ENCODE peak calls at places on chromosomes 12 and 14, in four cellular contexts. M, G, J and W are unnamed samples.
A peak's percentile ranks its signal among the peaks of the same experiment; 100 is the strongest.

GRCh38 chr12:97912943-97913342 is 450.3 kb downstream of the RMST start:
- DNase-seq in M (no peak), G (no peak), J (no peak), W (peak; percentile 72)

GRCh38 chr14:63717704-63718103 is 10.2 kb downstream of the SGPP1 start:
- DNase-seq in M (peak; percentile 24), G (peak; percentile 12), J (no peak), W (no peak)

GRCh38 chr12:94386422-94386821 is 73.2 kb downstream of the CEP83 start:
- DNase-seq in M (peak; percentile 10), G (no peak), J (no peak), W (peak; percentile 77)

GRCh38 chr12:121641343-121641630 is 15.0 kb downstream of the ORAI1 start:
- DNase-seq in M (no peak), G (no peak), J (no peak), W (no peak)

GRCh38 chr14:105860615-105861580 is 334.5 kb downstream of the TMEM121 start:
- DNase-seq in M (no peak), G (no peak), J (no peak), W (no peak)

GRCh38 chr12:53791735-53792326 is 40.1 kb upstream of the CISTR start:
- DNase-seq in M (no peak), G (peak; percentile 38), J (no peak), W (no peak)

GRCh38 chr12:56333679-56334489 is at the start of gene PAN2:
- DNase-seq in M (peak; percentile 95), G (peak; percentile 95), J (peak; percentile 86), W (peak; percentile 98)

GRCh38 chr12:116222358-116222757 is 55.1 kb downstream of the MED13L start:
- DNase-seq in M (no peak), G (no peak), J (no peak), W (peak; percentile 93)

GRCh38 chr12:88691811-88692210 is 111.5 kb upstream of the KITLG start:
- DNase-seq in M (no peak), G (no peak), J (no peak), W (no peak)

GRCh38 chr14:104425763-104426691 is 153.5 kb upstream of the C14orf180 start:
- DNase-seq in M (no peak), G (no peak), J (no peak), W (no peak)

GRCh38 chr12:83823386-83824045 is 1089.1 kb downstream of the SLC6A15 start:
- DNase-seq in M (peak; percentile 61), G (peak; percentile 90), J (no peak), W (peak; percentile 64)

GRCh38 chr14:61525293-61526011 is 169.9 kb upstream of the HIF1A start:
- DNase-seq in M (no peak), G (no peak), J (peak; percentile 13), W (peak; percentile 71)

GRCh38 chr12:109818900-109819500 is 14.2 kb downstream of the TRPV4 start:
- DNase-seq in M (no peak), G (no peak), J (no peak), W (no peak)

GRCh38 chr12:105278043-105278697 is 42.2 kb upstream of the APPL2 start:
- DNase-seq in M (no peak), G (no peak), J (no peak), W (peak; percentile 79)

GRCh38 chr14:28305938-28306337 is 460.6 kb upstream of the FOXG1 start:
- DNase-seq in M (no peak), G (no peak), J (no peak), W (no peak)
- H3K27ac ChIP-seq in M (no peak overlapping the region), G (no peak overlapping the region), J (no peak overlapping the region), W (no peak overlapping the region)

DNA sequence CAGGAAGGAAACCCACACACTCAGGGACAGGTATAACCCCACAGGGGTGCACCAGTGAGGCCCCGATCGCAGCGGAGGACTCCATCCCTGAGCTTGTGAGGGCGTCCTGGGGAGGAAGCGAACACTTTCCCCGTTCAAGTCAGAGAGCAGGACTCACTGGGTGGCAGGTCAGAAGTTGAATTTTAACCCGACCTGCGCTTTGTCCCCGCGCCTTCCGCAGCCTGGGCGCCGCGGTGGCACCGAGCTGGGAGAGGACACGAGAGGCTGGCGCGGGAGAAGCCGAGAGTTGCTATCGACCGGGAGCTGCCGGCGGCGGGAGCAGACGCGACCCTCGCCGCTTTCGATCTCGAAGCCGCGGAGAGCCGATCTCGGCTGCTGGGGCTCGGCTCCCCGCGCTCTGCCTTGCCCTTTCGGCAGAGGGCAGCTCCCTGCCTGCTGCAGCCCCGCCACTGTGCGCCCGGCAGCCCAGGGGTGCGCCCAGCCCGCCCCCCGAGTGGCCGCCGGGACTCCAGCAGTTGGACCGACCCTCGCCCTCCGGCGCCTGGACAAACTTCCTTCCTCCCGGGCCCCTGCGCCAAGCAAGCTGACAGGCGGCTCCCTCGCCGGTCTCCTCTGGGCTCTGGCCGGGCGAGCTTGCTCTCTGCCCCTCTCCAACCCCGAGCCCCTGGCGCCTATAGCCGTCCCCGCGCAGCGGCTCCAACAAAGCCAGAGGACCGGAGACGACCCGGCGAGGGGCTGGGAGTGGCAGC is 918 bp downstream of the LIN7A start:
- DNase-seq in M (peak; percentile 75), G (peak; percentile 80), J (no peak), W (peak; percentile 22)
- TF ChIP-seq CTCF in M (no peak), G (peak; percentile 11), J (no peak), W (no peak)

DNA sequence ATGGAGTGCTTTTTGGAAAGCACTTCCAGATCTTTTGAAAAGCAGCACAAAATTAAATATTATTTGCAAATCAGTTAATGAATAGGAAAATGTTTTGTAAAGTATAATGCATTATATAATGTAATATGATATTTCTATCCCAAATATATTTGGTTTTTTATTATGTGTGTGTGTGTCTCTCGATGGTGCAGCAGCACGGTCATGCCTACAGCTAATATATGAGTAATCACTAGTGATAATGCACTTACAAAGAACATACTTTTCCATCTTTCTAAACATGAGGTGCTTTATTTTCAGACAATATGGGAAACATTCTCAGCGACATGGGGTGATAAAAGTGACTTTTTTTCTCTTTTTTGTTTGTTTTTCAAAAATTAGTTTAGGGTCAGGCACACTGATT is 1.3 kb upstream of the EEA1 start:
- DNase-seq in M (no peak), G (no peak), J (no peak), W (no peak)
- H3K27ac ChIP-seq in M (no peak overlapping the region), G (no peak overlapping the region), J (peak overlapping the region; percentile 99), W (peak overlapping the region; percentile 99)

GRCh38 chr14:74508292-74508731 is 14.7 kb downstream of the ISCA2 start:
- DNase-seq in M (peak; percentile 55), G (peak; percentile 77), J (no peak), W (no peak)
- TF ChIP-seq CTCF in M (peak; percentile 47), G (peak; percentile 69), J (no peak), W (no peak)

GRCh38 chr14:100761481-100761880 is 34.8 kb downstream of the DLK1 start:
- DNase-seq in M (no peak), G (no peak), J (no peak), W (no peak)
- H3K27ac ChIP-seq in M (no peak overlapping the region), G (no peak overlapping the region), J (no peak overlapping the region), W (no peak overlapping the region)

GRCh38 chr14:68279437-68279720 is 459.8 kb downstream of the RAD51B start:
- DNase-seq in M (no peak), G (no peak), J (no peak), W (no peak)

GRCh38 chr14:68278568-68279436 is 459.2 kb downstream of the RAD51B start:
- DNase-seq in M (no peak), G (no peak), J (no peak), W (no peak)

GRCh38 chr14:68271996-68272395 is 452.4 kb downstream of the RAD51B start:
- DNase-seq in M (no peak), G (no peak), J (no peak), W (no peak)

GRCh38 chr14:68270342-68270741 is 450.8 kb downstream of the RAD51B start:
- DNase-seq in M (no peak), G (no peak), J (no peak), W (no peak)

GRCh38 chr14:68274722-68275121 is 455.1 kb downstream of the RAD51B start:
- DNase-seq in M (no peak), G (no peak), J (no peak), W (no peak)
- TF ChIP-seq CTCF in M (no peak), G (no peak), J (no peak), W (no peak)

GRCh38 chr14:99574099-99574880 is 29.7 kb downstream of the CCDC85C start:
- DNase-seq in M (peak; percentile 91), G (peak; percentile 74), J (no peak), W (peak; percentile 92)
- H3K27ac ChIP-seq in M (peak overlapping the region; percentile 98), G (peak overlapping the region; percentile 59), J (peak overlapping the region; percentile 97), W (peak overlapping the region; percentile 68)

DNA sequence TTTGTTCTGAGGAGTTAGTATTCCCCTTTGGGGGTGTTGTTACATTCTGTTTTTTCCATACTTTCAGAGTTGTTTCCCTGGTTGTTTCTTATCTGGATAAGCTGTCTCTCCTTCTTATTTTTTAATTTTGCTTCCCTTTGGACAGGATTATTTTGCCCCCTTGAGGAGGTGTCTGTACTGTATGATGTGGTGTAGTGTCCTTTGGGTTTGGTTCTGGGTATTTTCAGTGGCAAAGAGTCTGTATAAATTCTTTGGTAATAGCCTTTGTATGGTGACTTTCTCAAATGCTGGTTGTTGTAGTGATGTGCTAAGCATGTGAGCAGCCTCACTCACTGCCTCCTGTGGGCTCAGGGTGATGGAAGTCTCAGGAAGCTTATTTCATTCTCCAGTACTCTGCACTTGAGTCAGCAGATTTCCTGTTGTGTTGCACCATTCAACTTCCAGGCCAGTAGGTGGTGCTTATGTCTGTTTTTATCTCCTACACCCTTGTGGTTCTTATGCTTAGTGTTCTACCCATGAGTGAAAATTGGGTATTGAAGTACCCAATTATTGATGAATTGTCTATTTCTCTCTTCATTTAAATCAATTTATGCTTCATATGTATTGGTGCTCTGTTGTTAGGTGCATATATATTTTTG is 103.3 kb upstream of the PMCH start:
- DNase-seq in M (peak; percentile 1), G (peak; percentile 55), J (no peak), W (no peak)
- TF ChIP-seq CTCF in M (peak; percentile 56), G (peak; percentile 57), J (peak; percentile 21), W (peak; percentile 20)

DNA sequence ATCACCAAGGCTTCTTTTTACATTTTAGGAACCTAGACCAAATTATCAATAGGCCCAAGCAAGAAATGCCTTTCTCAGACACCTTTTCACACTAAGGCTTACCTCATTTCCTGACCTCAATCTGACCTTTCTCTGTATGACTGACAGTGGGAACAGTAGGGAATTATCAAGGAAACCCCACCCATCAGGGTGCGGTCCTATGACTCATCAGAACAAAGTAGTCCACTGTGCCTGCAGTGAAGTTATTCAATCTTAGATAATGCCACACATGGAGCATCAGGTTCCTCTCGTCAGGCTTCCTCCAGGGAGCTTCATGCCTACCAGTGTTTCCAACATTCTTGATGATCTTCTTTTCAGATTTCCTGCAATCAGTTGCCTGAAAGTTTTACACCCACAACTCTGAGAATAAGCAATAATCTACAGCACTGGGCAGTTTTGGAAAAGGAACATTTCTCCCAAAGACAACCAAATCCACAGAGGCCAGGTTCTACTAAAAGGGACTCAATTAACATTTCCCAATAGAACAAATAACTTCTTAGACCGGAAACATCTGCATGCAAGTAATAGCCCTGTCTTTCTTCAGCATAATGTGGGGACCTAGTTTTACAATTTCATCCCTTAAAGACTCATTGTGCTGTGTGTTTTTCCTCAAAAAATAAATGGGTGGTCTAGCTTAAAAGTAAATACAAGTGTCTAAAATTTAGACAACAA is 35.9 kb upstream of the TMTC2 start:
- DNase-seq in M (no peak), G (no peak), J (no peak), W (no peak)
- H3K27ac ChIP-seq in M (no peak overlapping the region), G (no peak overlapping the region), J (peak overlapping the region; percentile 88), W (no peak overlapping the region)